ENCODE peak calls at places on chromosome 5, in seven cellular contexts. One of them, this sample, is unnamed.

GRCh38 chr5:114191441-114191840 is 170.4 kb upstream of the KCNN2 start:
- DNase-seq in PC-3: no peak
- DNase-seq in GM23338: no peak
- DNase-seq in pancreas: no peak
- DNase-seq in brain microvascular endothelial cell: no peak
- DNase-seq in IMR-90: peak; percentile 60
- DNase-seq in upper lobe of right lung: no peak
- DNase-seq in this sample: no peak

GRCh38 chr5:65157906-65158603 is 323.7 kb downstream of the ADAMTS6 start:
- DNase-seq in upper lobe of right lung: no peak
- DNase-seq in PC-3: peak; percentile 78
- DNase-seq in pancreas: no peak
- DNase-seq in brain microvascular endothelial cell: no peak
- DNase-seq in GM23338: peak; percentile 6
- DNase-seq in IMR-90: no peak
- DNase-seq in this sample: no peak

GRCh38 chr5:77630246-77631165 is 8.0 kb downstream of the OTP start:
- DNase-seq in IMR-90: no peak
- DNase-seq in upper lobe of right lung: peak; percentile 73
- DNase-seq in pancreas: peak; percentile 55
- DNase-seq in GM23338: peak; percentile 83
- DNase-seq in brain microvascular endothelial cell: no peak
- DNase-seq in PC-3: peak; percentile 41
- DNase-seq in this sample: no peak

GRCh38 chr5:180494510-180495181 is 467 bp downstream of the CNOT6 start:
- DNase-seq in upper lobe of right lung: peak; percentile 77
- DNase-seq in PC-3: no peak
- DNase-seq in GM23338: peak; percentile 56
- DNase-seq in IMR-90: no peak
- DNase-seq in pancreas: peak; percentile 40
- DNase-seq in brain microvascular endothelial cell: no peak
- DNase-seq in this sample: peak; percentile 26

GRCh38 chr5:77632526-77633268 is 5.8 kb downstream of the OTP start:
- DNase-seq in IMR-90: no peak
- DNase-seq in PC-3: no peak
- DNase-seq in GM23338: peak; percentile 62
- DNase-seq in brain microvascular endothelial cell: no peak
- DNase-seq in upper lobe of right lung: no peak
- DNase-seq in pancreas: no peak
- DNase-seq in this sample: no peak

GRCh38 chr5:39206630-39207319 is 12.6 kb downstream of the FYB1 start:
- DNase-seq in pancreas: no peak
- DNase-seq in brain microvascular endothelial cell: no peak
- DNase-seq in upper lobe of right lung: no peak
- DNase-seq in IMR-90: no peak
- DNase-seq in GM23338: no peak
- DNase-seq in PC-3: no peak
- DNase-seq in this sample: no peak

GRCh38 chr5:64653776-64654175 is 36.5 kb upstream of the SHISAL2B start:
- DNase-seq in PC-3: no peak
- DNase-seq in pancreas: no peak
- DNase-seq in upper lobe of right lung: no peak
- DNase-seq in GM23338: no peak
- DNase-seq in brain microvascular endothelial cell: no peak
- DNase-seq in IMR-90: peak; percentile 30
- DNase-seq in this sample: no peak

GRCh38 chr5:78576376-78576775 is 72.2 kb downstream of the LHFPL2 start:
- DNase-seq in IMR-90: no peak
- DNase-seq in GM23338: no peak
- DNase-seq in PC-3: no peak
- DNase-seq in brain microvascular endothelial cell: no peak
- DNase-seq in pancreas: no peak
- DNase-seq in upper lobe of right lung: no peak
- DNase-seq in this sample: no peak

GRCh38 chr5:143359869-143360268 is 43.6 kb downstream of the NR3C1 start:
- DNase-seq in brain microvascular endothelial cell: no peak
- DNase-seq in pancreas: no peak
- DNase-seq in PC-3: no peak
- DNase-seq in upper lobe of right lung: no peak
- DNase-seq in IMR-90: no peak
- DNase-seq in GM23338: no peak
- DNase-seq in this sample: no peak

GRCh38 chr5:168291961-168292782 is 727 bp downstream of the WWC1 start:
- DNase-seq in IMR-90: peak; percentile 43
- DNase-seq in PC-3: no peak
- DNase-seq in pancreas: no peak
- DNase-seq in brain microvascular endothelial cell: no peak
- DNase-seq in upper lobe of right lung: peak; percentile 73
- DNase-seq in GM23338: peak; percentile 81
- DNase-seq in this sample: no peak

GRCh38 chr5:69359699-69360098 is 9.6 kb downstream of the AK6 start:
- DNase-seq in pancreas: no peak
- DNase-seq in upper lobe of right lung: no peak
- DNase-seq in IMR-90: no peak
- DNase-seq in PC-3: no peak
- DNase-seq in GM23338: no peak
- DNase-seq in brain microvascular endothelial cell: no peak
- DNase-seq in this sample: no peak

GRCh38 chr5:42970636-42971559 is 69.2 kb downstream of the ANXA2R start:
- DNase-seq in pancreas: no peak
- DNase-seq in upper lobe of right lung: no peak
- DNase-seq in PC-3: peak; percentile 15
- DNase-seq in brain microvascular endothelial cell: no peak
- DNase-seq in GM23338: peak; percentile 89
- DNase-seq in IMR-90: no peak
- DNase-seq in this sample: no peak

GRCh38 chr5:174972291-174972690 is 247.9 kb downstream of the MSX2 start:
- DNase-seq in brain microvascular endothelial cell: no peak
- DNase-seq in upper lobe of right lung: no peak
- DNase-seq in pancreas: peak; percentile 53
- DNase-seq in GM23338: peak; percentile 4
- DNase-seq in IMR-90: no peak
- DNase-seq in PC-3: peak; percentile 44
- DNase-seq in this sample: no peak

GRCh38 chr5:88743231-88743879 is 139.6 kb downstream of the MEF2C start:
- DNase-seq in IMR-90: peak; percentile 20
- DNase-seq in PC-3: peak; percentile 66
- DNase-seq in pancreas: no peak
- DNase-seq in brain microvascular endothelial cell: peak; percentile 39
- DNase-seq in GM23338: no peak
- DNase-seq in upper lobe of right lung: no peak
- DNase-seq in this sample: no peak

GRCh38 chr5:54289769-54290168 is 20.6 kb downstream of the ARL15 start:
- DNase-seq in GM23338: peak; percentile 28
- DNase-seq in brain microvascular endothelial cell: no peak
- DNase-seq in upper lobe of right lung: no peak
- DNase-seq in pancreas: no peak
- DNase-seq in PC-3: no peak
- DNase-seq in IMR-90: no peak
- DNase-seq in this sample: no peak

GRCh38 chr5:116810937-116811336 is 236.3 kb upstream of the SEMA6A start:
- DNase-seq in IMR-90: no peak
- DNase-seq in pancreas: no peak
- DNase-seq in brain microvascular endothelial cell: no peak
- DNase-seq in upper lobe of right lung: no peak
- DNase-seq in PC-3: no peak
- DNase-seq in GM23338: no peak
- DNase-seq in this sample: no peak

GRCh38 chr5:11273180-11273882 is 512.3 kb upstream of the DAP start:
- DNase-seq in brain microvascular endothelial cell: no peak
- DNase-seq in pancreas: no peak
- DNase-seq in GM23338: no peak
- DNase-seq in IMR-90: no peak
- DNase-seq in upper lobe of right lung: no peak
- DNase-seq in PC-3: peak; percentile 25
- DNase-seq in this sample: no peak

GRCh38 chr5:11269515-11269914 is 508.5 kb upstream of the DAP start:
- DNase-seq in brain microvascular endothelial cell: no peak
- DNase-seq in IMR-90: no peak
- DNase-seq in upper lobe of right lung: no peak
- DNase-seq in GM23338: no peak
- DNase-seq in PC-3: no peak
- DNase-seq in pancreas: no peak
- DNase-seq in this sample: no peak

DNA sequence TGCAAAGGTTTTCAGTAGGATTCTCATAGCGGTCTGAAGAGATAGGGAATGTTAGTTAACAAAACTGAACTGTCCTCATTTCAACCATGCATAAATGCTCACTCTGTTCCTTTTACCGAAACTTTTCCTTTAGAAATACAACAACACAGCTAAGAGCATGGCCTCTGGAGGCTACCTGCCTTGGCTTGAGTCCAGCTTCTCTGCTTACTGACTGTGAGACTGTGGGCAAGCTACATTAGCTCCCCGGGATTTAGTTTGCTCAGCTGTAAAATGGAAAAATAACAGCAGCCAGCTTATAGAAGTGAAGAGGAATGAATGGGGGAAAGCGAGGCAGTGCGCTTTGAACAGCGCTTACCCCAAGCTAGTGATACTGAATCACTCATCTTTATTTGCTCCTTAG is 507.9 kb upstream of the DAP start:
- DNase-seq in brain microvascular endothelial cell: no peak
- DNase-seq in upper lobe of right lung: no peak
- DNase-seq in IMR-90: no peak
- DNase-seq in PC-3: no peak
- DNase-seq in GM23338: no peak
- DNase-seq in pancreas: peak; percentile 20
- DNase-seq in this sample: no peak
- H3K27ac ChIP-seq in brain microvascular endothelial cell: no peak overlapping the region
- H3K27ac ChIP-seq in upper lobe of right lung: no peak overlapping the region
- H3K27ac ChIP-seq in IMR-90: no peak overlapping the region
- H3K27ac ChIP-seq in PC-3: no peak overlapping the region
- H3K27ac ChIP-seq in GM23338: no peak overlapping the region
- H3K27ac ChIP-seq in pancreas: no peak overlapping the region
- H3K27ac ChIP-seq in this sample: no peak overlapping the region

DNA sequence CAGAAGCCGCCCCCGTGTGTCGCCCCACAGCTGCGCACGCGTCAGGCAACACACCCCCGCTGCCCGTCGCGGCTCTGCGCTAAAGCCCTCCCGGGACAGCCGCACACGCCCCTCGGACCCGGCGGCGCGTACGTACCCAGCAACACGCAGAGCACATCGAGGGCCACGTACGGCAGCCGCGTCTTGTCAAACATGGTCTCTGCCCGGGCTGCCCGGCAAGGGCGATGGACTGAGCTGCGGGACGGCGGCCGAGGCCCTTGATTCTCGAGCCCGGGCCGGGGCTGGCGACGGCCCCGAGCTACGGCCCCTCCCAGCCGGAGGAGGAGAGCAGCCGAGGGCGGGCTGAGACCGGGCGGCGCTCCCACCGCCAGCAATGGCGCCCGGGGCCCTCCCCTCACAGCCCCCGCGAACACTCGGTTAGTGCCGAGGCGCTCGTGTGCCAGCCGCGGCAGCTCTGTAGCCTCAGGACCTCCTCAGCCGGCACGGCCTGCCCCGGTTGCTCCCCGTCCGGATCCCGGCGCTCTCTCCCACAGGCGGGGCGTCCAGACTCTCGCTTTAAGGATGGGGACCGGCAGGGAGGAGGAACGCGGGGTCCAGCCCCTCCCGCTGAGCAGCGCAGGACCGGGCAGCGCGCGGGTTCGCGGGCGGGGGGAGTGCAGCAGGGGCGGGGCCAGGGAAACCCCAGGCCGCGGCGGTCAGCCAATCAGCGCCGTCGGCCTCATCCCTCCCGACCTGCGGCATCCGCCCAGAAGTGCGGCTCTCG is at the start of gene PLPP1:
- DNase-seq in upper lobe of right lung: peak; percentile 95
- DNase-seq in IMR-90: peak; percentile 83
- DNase-seq in pancreas: peak; percentile 92
- DNase-seq in GM23338: peak; percentile 94
- DNase-seq in PC-3: peak; percentile 73
- DNase-seq in brain microvascular endothelial cell: peak; percentile 75
- DNase-seq in this sample: peak; percentile 79
- H3K4me3 ChIP-seq in upper lobe of right lung: peak within 1 kb of the TSS; percentile 80
- H3K4me3 ChIP-seq in IMR-90: peak within 1 kb of the TSS; percentile 93
- H3K4me3 ChIP-seq in pancreas: peak within 1 kb of the TSS; percentile 79
- H3K4me3 ChIP-seq in GM23338: peak within 1 kb of the TSS; percentile 93
- H3K4me3 ChIP-seq in PC-3: peak within 1 kb of the TSS; percentile 86
- H3K4me3 ChIP-seq in brain microvascular endothelial cell: peak within 1 kb of the TSS; percentile 84
- H3K4me3 ChIP-seq in this sample: peak within 1 kb of the TSS; percentile 92

GRCh38 chr5:124719346-124719967 is 27.0 kb downstream of the ZNF608 start:
- DNase-seq in brain microvascular endothelial cell: no peak
- DNase-seq in IMR-90: no peak
- DNase-seq in upper lobe of right lung: no peak
- DNase-seq in GM23338: no peak
- DNase-seq in PC-3: no peak
- DNase-seq in pancreas: no peak
- DNase-seq in this sample: no peak
- H3K27ac ChIP-seq in brain microvascular endothelial cell: no peak overlapping the region
- H3K27ac ChIP-seq in IMR-90: no peak overlapping the region
- H3K27ac ChIP-seq in upper lobe of right lung: no peak overlapping the region
- H3K27ac ChIP-seq in GM23338: peak overlapping the region; percentile 52
- H3K27ac ChIP-seq in PC-3: no peak overlapping the region
- H3K27ac ChIP-seq in pancreas: peak overlapping the region; percentile 33
- H3K27ac ChIP-seq in this sample: no peak overlapping the region

GRCh38 chr5:978693-979092 is 29.9 kb upstream of the NKD2 start:
- DNase-seq in brain microvascular endothelial cell: no peak
- DNase-seq in GM23338: no peak
- DNase-seq in IMR-90: no peak
- DNase-seq in PC-3: no peak
- DNase-seq in pancreas: no peak
- DNase-seq in upper lobe of right lung: peak; percentile 54
- DNase-seq in this sample: no peak

GRCh38 chr5:979100-979817 is 29.3 kb upstream of the NKD2 start:
- DNase-seq in PC-3: no peak
- DNase-seq in brain microvascular endothelial cell: no peak
- DNase-seq in IMR-90: no peak
- DNase-seq in pancreas: no peak
- DNase-seq in GM23338: no peak
- DNase-seq in upper lobe of right lung: no peak
- DNase-seq in this sample: no peak

GRCh38 chr5:980941-981340 is 27.7 kb upstream of the NKD2 start:
- DNase-seq in PC-3: no peak
- DNase-seq in pancreas: no peak
- DNase-seq in GM23338: no peak
- DNase-seq in IMR-90: no peak
- DNase-seq in brain microvascular endothelial cell: no peak
- DNase-seq in upper lobe of right lung: no peak
- DNase-seq in this sample: no peak

GRCh38 chr5:981466-981865 is 27.1 kb upstream of the NKD2 start:
- DNase-seq in IMR-90: no peak
- DNase-seq in GM23338: peak; percentile 41
- DNase-seq in PC-3: no peak
- DNase-seq in brain microvascular endothelial cell: no peak
- DNase-seq in upper lobe of right lung: no peak
- DNase-seq in pancreas: no peak
- DNase-seq in this sample: no peak

DNA sequence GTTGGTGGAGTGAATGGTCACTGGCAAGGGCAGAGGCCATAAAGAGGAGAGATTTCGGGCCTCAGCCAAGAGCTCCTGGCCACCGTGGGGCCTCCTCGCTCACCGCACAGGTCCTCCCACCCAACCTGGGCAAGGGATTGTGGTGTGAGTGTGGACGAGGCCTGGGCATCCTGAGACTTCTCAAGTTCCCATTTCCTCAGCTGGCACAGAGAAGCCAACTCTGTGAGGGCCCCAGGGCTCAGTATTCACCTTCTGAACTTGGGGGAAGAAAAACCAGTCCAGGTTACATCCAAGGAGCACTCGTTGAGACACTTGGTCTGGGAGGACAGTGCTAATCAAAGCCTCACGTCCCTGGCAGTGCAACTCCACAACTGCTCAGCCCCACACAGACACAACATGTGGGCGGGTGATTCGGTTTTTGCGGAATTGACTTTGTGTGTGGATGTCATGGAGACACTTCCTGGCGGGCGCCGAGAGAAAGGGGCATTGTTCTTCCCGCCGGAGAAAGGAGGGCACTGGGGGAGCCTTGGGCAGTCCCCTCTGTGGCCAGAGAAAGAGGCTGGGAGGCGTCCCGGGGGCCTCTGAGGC is 28.5 kb upstream of the NKD2 start:
- DNase-seq in IMR-90: no peak
- DNase-seq in GM23338: no peak
- DNase-seq in pancreas: no peak
- DNase-seq in upper lobe of right lung: no peak
- DNase-seq in brain microvascular endothelial cell: no peak
- DNase-seq in PC-3: no peak
- DNase-seq in this sample: no peak
- H3K4me3 ChIP-seq in IMR-90: no peak overlapping the region
- H3K4me3 ChIP-seq in GM23338: no peak overlapping the region
- H3K4me3 ChIP-seq in pancreas: no peak overlapping the region
- H3K4me3 ChIP-seq in upper lobe of right lung: no peak overlapping the region
- H3K4me3 ChIP-seq in brain microvascular endothelial cell: no peak overlapping the region
- H3K4me3 ChIP-seq in PC-3: no peak overlapping the region
- H3K4me3 ChIP-seq in this sample: no peak overlapping the region